ENCODE peak calls at places on chromosomes 16 and 17, in ten cellular contexts. S is kidney, H is esophagus squamous epithelium, R is ascending aorta, N is tibial nerve, M is pancreas, I is OCI-LY7, F is A549, C is mucosa of descending colon, Q is heart left ventricle. U is an unnamed sample.

GRCh38 chr17:56812971-56813388 is 20.7 kb downstream of the C17orf67 start:
- DNase-seq in S (no peak), H (no peak), R (no peak), N (no peak), M (no peak), I (no peak), F (no peak), C (no peak), Q (no peak), U (no peak)

GRCh38 chr17:30550512-30551273 is 73.5 kb downstream of the GOSR1 start:
- DNase-seq in S (no peak), H (no peak), R (no peak), N (no peak), M (no peak), I (peak; percentile 61), F (no peak), C (no peak), Q (no peak), U (peak; percentile 46)

GRCh38 chr17:47914296-47914948 is 18.4 kb downstream of the SP2 start:
- DNase-seq in S (no peak), H (no peak), R (no peak), N (no peak), M (no peak), I (no peak), F (no peak), C (no peak), Q (no peak), U (no peak)

GRCh38 chr16:15811778-15812750 is 44.8 kb downstream of the MYH11 start:
- DNase-seq in S (no peak), H (no peak), R (peak; percentile 36), N (no peak), M (peak; percentile 20), I (no peak), F (peak; percentile 69), C (no peak), Q (no peak), U (peak; percentile 39)

GRCh38 chr16:75433732-75434413 is 570 bp upstream of the CFDP1 start:
- DNase-seq in S (no peak), H (no peak), R (peak; percentile 40), N (peak; percentile 36), M (peak; percentile 79), I (no peak), F (peak; percentile 92), C (no peak), Q (no peak), U (peak; percentile 32)

GRCh38 chr16:82045471-82046178 is 10.6 kb downstream of the HSD17B2 start:
- DNase-seq in S (no peak), H (no peak), R (no peak), N (no peak), M (no peak), I (no peak), F (no peak), C (no peak), Q (no peak), U (no peak)

GRCh38 chr16:72388007-72388406 is 216.1 kb upstream of the PMFBP1 start:
- DNase-seq in S (no peak), H (no peak), R (no peak), N (no peak), M (no peak), I (no peak), F (no peak), C (no peak), Q (no peak), U (no peak)

GRCh38 chr17:33520404-33521032 is 227.4 kb upstream of the ASIC2 start:
- DNase-seq in S (no peak), H (no peak), R (no peak), N (no peak), M (no peak), I (peak; percentile 37), F (peak; percentile 46), C (no peak), Q (peak; percentile 68), U (peak; percentile 88)

GRCh38 chr16:3577302-3577752 is at the start of gene NLRC3:
- DNase-seq in S (peak; percentile 46), H (no peak), R (no peak), N (no peak), M (no peak), I (peak; percentile 73), F (no peak), C (no peak), Q (no peak), U (no peak)

GRCh38 chr16:67115649-67116048 is 5.9 kb downstream of the PHAF1 start:
- DNase-seq in S (no peak), H (no peak), R (no peak), N (no peak), M (no peak), I (no peak), F (peak; percentile 58), C (no peak), Q (no peak), U (no peak)

GRCh38 chr16:76443981-76444380 is 166.8 kb downstream of the CNTNAP4 start:
- DNase-seq in S (no peak), H (no peak), R (no peak), N (no peak), M (no peak), I (no peak), F (no peak), C (no peak), Q (no peak), U (no peak)

GRCh38 chr16:85308585-85309540 is 196.6 kb upstream of the CIBAR2 start:
- DNase-seq in S (no peak), H (no peak), R (no peak), N (no peak), M (no peak), I (peak; percentile 81), F (no peak), C (no peak), Q (no peak), U (no peak)

GRCh38 chr17:48074322-48075054 is 26.3 kb downstream of the NFE2L1 start:
- DNase-seq in S (no peak), H (no peak), R (no peak), N (peak; percentile 87), M (peak; percentile 70), I (peak; percentile 75), F (peak; percentile 80), C (no peak), Q (no peak), U (peak; percentile 80)

GRCh38 chr16:49679085-49679484 is 176.8 kb downstream of the ZNF423 start:
- DNase-seq in S (no peak), H (no peak), R (no peak), N (no peak), M (no peak), I (no peak), F (no peak), C (no peak), Q (no peak), U (no peak)

GRCh38 chr16:75080205-75081029 is 36.2 kb downstream of the LDHD start:
- DNase-seq in S (peak; percentile 17), H (no peak), R (no peak), N (no peak), M (no peak), I (no peak), F (no peak), C (no peak), Q (no peak), U (no peak)

GRCh38 chr17:82686366-82687324 is 11.9 kb downstream of the RAB40B start:
- DNase-seq in S (no peak), H (no peak), R (no peak), N (no peak), M (no peak), I (no peak), F (no peak), C (peak; percentile 36), Q (no peak), U (no peak)

GRCh38 chr17:27343972-27344607 is 50.2 kb downstream of the WSB1 start:
- DNase-seq in S (no peak), H (no peak), R (no peak), N (no peak), M (no peak), I (no peak), F (no peak), C (no peak), Q (no peak), U (no peak)

GRCh38 chr16:87321336-87322107 is 4.3 kb upstream of the C16orf95 start:
- DNase-seq in S (peak; percentile 31), H (no peak), R (no peak), N (no peak), M (no peak), I (no peak), F (no peak), C (no peak), Q (no peak), U (peak; percentile 23)

GRCh38 chr17:2796164-2797140 is at the start of gene RAP1GAP2:
- DNase-seq in S (peak; percentile 88), H (peak; percentile 46), R (no peak), N (peak; percentile 18), M (peak; percentile 64), I (no peak), F (no peak), C (peak; percentile 92), Q (peak; percentile 87), U (no peak)
- TF ChIP-seq CTCF in S (no peak), H (no peak), R (no peak), N (no peak), M (no peak), I (no peak), F (no peak), C (no peak), Q (no peak), U (no peak)

DNA sequence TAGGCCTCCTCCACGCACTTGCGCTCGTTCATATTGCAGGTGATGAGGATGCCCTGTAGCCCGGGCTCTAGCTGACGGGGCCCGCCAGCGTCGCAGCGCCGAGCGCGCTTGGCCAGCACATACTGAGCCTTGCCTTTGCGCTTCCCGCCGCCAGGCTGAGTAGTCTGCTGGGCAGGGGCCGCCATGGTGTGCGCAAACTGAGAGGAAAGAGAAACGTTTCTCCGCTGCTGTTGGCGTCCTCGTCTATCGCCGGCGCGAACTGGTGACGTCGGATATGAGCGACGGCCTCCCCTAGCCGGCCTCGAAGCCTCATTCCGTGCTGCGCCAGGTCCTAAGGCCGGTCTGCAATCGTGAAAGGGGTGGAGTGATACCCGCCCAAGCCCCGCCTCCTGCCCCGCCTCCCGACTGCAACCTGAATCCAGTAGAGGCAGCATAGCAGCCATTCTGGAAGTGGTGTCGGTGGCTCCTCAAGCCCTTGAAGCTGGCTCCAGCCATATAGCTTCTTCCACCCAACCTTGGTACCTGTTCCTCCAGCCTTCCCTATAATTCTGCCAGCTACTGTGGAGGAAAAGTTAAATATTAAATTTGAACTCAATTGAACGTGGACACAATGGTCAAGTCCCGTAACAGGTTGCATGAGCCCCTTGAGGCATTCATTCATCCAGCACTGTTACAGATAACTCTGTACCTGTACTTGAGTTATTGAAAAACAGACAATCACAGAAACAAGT is at the start of gene THUMPD1:
- DNase-seq in S (peak; percentile 98), H (peak; percentile 87), R (peak; percentile 90), N (peak; percentile 91), M (peak; percentile 97), I (peak; percentile 96), F (peak; percentile 96), C (peak; percentile 98), Q (peak; percentile 98), U (peak; percentile 99)
- TF ChIP-seq CTCF in S (no peak), H (no peak), R (no peak), N (no peak), M (no peak), I (peak; percentile 40), F (no peak), C (peak; percentile 6), Q (peak; percentile 30), U (no peak)

GRCh38 chr17:75721463-75722011 is 278 bp downstream of the ITGB4 start:
- DNase-seq in S (no peak), H (no peak), R (no peak), N (no peak), M (no peak), I (no peak), F (no peak), C (peak; percentile 73), Q (no peak), U (peak; percentile 34)
- TF ChIP-seq CTCF in S (no peak), H (no peak), R (no peak), N (peak; percentile 3), M (no peak), I (no peak), F (no peak), C (no peak), Q (no peak), U (no peak)

GRCh38 chr16:23296994-23297393 is 5.1 kb upstream of the SCNN1B start:
- DNase-seq in S (no peak), H (no peak), R (no peak), N (no peak), M (no peak), I (peak; percentile 58), F (peak; percentile 57), C (no peak), Q (no peak), U (peak; percentile 48)
- TF ChIP-seq CTCF in S (no peak), H (peak; percentile 50), R (no peak), N (no peak), M (no peak), I (peak; percentile 79), F (no peak), C (no peak), Q (no peak), U (no peak)

U was measured in glutamatergic neuron.